ENCODE peak calls at places on chromosomes 16 and 17, in four cellular contexts. V is right lobe of liver, U is pancreas, A is left ventricle myocardium inferior. B is an unnamed sample.
A peak's percentile ranks its signal among the peaks of the same experiment; 100 is the strongest.

GRCh38 chr16:69840975-69841374 is 78.8 kb downstream of the WWP2 start:
- DNase-seq in V (no peak), U (no peak), A (no peak), B (no peak)

GRCh38 chr17:79627766-79628690 is 17.2 kb upstream of the RBFOX3 start:
- DNase-seq in V (peak; percentile 24), U (no peak), A (peak; percentile 3), B (peak; percentile 28)

GRCh38 chr16:65767125-65767524 is 599.4 kb upstream of the CDH5 start:
- DNase-seq in V (no peak), U (no peak), A (no peak), B (no peak)

GRCh38 chr16:57377080-57377841 is 5.0 kb downstream of the CX3CL1 start:
- DNase-seq in V (no peak), U (no peak), A (no peak), B (no peak)

GRCh38 chr16:56944954-56945839 is 13.3 kb downstream of the HERPUD1 start:
- DNase-seq in V (no peak), U (peak; percentile 57), A (no peak), B (no peak)

GRCh38 chr17:78211032-78211431 is 3.0 kb upstream of the BIRC5 start:
- DNase-seq in V (no peak), U (no peak), A (no peak), B (no peak)

GRCh38 chr16:3112058-3112880 is at the start of gene ZNF205:
- DNase-seq in V (peak; percentile 78), U (peak; percentile 84), A (peak; percentile 80), B (peak; percentile 80)

GRCh38 chr17:35934760-35935159 is 4.2 kb upstream of the RDM1 start:
- DNase-seq in V (no peak), U (no peak), A (no peak), B (no peak)

GRCh38 chr17:2874211-2874686 is 78.0 kb downstream of the RAP1GAP2 start:
- DNase-seq in V (no peak), U (peak; percentile 66), A (no peak), B (no peak)

GRCh38 chr17:5283531-5284315 is 1.6 kb downstream of the RABEP1 start:
- DNase-seq in V (no peak), U (no peak), A (no peak), B (no peak)

GRCh38 chr17:2090804-2091534 is 36.1 kb downstream of the HIC1 start:
- DNase-seq in V (no peak), U (no peak), A (peak; percentile 64), B (no peak)

GRCh38 chr17:56593741-56594527 is 435 bp downstream of the NOG start:
- DNase-seq in V (peak; percentile 62), U (peak; percentile 35), A (peak; percentile 59), B (peak; percentile 78)

GRCh38 chr17:81397314-81398169 is 2.3 kb downstream of the BAHCC1 start:
- DNase-seq in V (no peak), U (no peak), A (no peak), B (no peak)

GRCh38 chr17:74759243-74759801 is 10.9 kb downstream of the NHERF1 start:
- DNase-seq in V (no peak), U (no peak), A (no peak), B (no peak)

GRCh38 chr16:80277182-80277581 is 263.6 kb upstream of the DYNLRB2 start:
- DNase-seq in V (no peak), U (no peak), A (no peak), B (no peak)

GRCh38 chr16:70638814-70639792 is 7.3 kb upstream of the IL34 start:
- DNase-seq in V (no peak), U (no peak), A (no peak), B (no peak)

GRCh38 chr16:2404099-2404498 is 25.1 kb upstream of the CCNF start:
- DNase-seq in V (no peak), U (no peak), A (no peak), B (no peak)

GRCh38 chr16:85460252-85460982 is 152.7 kb upstream of the GSE1 start:
- DNase-seq in V (no peak), U (no peak), A (no peak), B (no peak)

GRCh38 chr16:85460983-85461813 is 151.9 kb upstream of the GSE1 start:
- DNase-seq in V (no peak), U (no peak), A (no peak), B (no peak)

GRCh38 chr16:85463228-85463611 is 149.9 kb upstream of the GSE1 start:
- DNase-seq in V (no peak), U (no peak), A (no peak), B (no peak)

GRCh38 chr16:85462405-85463227 is 150.5 kb upstream of the GSE1 start:
- DNase-seq in V (no peak), U (no peak), A (peak; percentile 53), B (no peak)

GRCh38 chr16:85461814-85462404 is 151.2 kb upstream of the GSE1 start:
- DNase-seq in V (no peak), U (no peak), A (no peak), B (peak; percentile 75)
- H3K4me3 ChIP-seq in V (no peak overlapping the region), U (no peak overlapping the region), A (peak overlapping the region; percentile 60), B (peak overlapping the region; percentile 32)

DNA sequence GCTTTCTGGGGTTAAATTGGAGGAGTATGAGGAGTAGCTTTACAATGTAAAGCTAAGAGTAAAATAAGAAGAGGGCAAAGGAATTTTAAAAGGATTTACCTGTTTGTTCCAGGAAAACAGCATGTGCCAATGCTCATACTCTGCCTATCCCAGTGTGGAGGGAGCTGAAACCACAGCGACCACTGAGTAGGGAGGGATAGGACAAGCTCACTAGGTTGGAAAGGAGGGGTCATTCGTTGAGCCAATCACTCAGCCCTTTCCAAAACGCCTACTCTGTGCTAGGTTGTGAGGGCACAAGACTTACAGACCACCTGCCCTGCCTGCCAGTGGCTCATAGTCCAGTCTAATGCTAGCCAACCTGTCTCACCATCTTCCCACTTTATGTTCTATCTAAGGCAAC is 1.1 kb upstream of the DNAJC7 start:
- DNase-seq in V (no peak), U (no peak), A (no peak), B (no peak)
- H3K4me3 ChIP-seq in V (no peak overlapping the region), U (no peak overlapping the region), A (peak overlapping the region; percentile 84), B (peak overlapping the region; percentile 79)

DNA sequence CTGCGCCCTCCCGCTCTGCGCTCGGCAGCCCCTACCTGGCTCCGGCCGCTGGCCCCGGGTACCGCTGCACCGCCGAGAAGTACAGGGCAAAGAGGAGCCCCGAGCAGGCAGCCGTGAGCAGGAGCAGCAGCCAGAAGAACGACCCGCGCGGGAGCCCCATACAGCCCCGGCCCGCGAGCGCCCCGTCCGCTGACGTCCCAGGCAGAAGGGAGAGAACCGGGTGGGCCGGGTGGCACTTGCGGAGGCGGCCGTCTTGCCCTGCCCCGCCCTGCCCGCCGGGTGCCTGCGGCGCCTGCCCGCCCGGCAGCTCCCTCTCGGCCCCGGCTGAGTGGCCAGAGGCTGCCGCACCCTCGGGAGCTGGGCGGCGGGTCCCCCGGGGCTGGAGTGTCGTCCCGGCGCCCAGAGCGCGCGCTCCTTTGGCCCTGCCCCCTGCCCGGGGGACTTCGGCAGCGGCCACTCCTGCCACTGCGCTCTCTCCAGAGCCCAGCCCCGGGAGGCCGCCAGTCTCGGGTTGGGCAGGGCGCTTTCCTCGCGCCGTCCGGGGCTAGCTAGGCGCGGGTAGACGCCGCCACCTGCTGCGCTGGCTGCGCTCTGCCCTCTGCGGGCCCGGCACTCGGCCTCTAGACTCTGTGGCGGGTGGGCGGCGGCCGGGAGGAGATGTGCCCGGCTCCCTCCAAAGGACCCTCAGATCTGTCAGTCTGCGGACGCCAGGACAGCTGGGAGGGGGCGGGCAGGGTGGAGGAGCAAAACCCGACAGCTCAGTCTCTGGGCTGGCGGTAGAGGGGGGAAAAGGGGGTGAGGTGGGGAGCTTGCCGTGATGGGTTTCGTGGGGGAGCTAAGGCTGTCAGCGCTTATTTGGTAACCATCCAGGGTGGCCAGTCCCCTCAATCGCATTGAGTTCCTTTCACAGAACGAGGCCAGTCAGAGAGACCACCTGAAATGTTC is at the start of gene ST6GALNAC2:
- DNase-seq in V (peak; percentile 83), U (peak; percentile 70), A (peak; percentile 69), B (peak; percentile 91)
- H3K4me3 ChIP-seq in V (peak within 1 kb of the TSS; percentile 59), U (peak within 1 kb of the TSS; percentile 31), A (peak within 1 kb of the TSS; percentile 82), B (peak within 1 kb of the TSS; percentile 80)

GRCh38 chr17:66313325-66313724 is 10.9 kb downstream of the PRKCA start:
- DNase-seq in V (no peak), U (no peak), A (no peak), B (no peak)

GRCh38 chr17:66308856-66309255 is 6.4 kb downstream of the PRKCA start:
- DNase-seq in V (no peak), U (no peak), A (no peak), B (no peak)

GRCh38 chr17:66312912-66313311 is 10.5 kb downstream of the PRKCA start:
- DNase-seq in V (no peak), U (no peak), A (no peak), B (no peak)

GRCh38 chr17:66309793-66310192 is 7.4 kb downstream of the PRKCA start:
- DNase-seq in V (no peak), U (no peak), A (no peak), B (no peak)

GRCh38 chr17:66310528-66311148 is 8.2 kb downstream of the PRKCA start:
- DNase-seq in V (no peak), U (no peak), A (no peak), B (no peak)
- H3K4me3 ChIP-seq in V (no peak overlapping the region), U (no peak overlapping the region), A (no peak overlapping the region), B (no peak overlapping the region)

GRCh38 chr17:45428954-45429337 is 3.7 kb downstream of the ARHGAP27 start:
- DNase-seq in V (no peak), U (no peak), A (no peak), B (peak; percentile 53)
- H3K4me3 ChIP-seq in V (no peak overlapping the region), U (no peak overlapping the region), A (peak overlapping the region; percentile 36), B (no peak overlapping the region)

GRCh38 chr17:32570081-32570396 is 83.2 kb downstream of the CDK5R1 start:
- DNase-seq in V (no peak), U (no peak), A (no peak), B (no peak)
- H3K4me3 ChIP-seq in V (no peak overlapping the region), U (no peak overlapping the region), A (no peak overlapping the region), B (no peak overlapping the region)

GRCh38 chr17:8224891-8225812 is 14.8 kb upstream of the AURKB start:
- DNase-seq in V (no peak), U (no peak), A (no peak), B (no peak)

GRCh38 chr17:8226536-8227237 is 16.3 kb upstream of the AURKB start:
- DNase-seq in V (no peak), U (peak; percentile 65), A (peak; percentile 52), B (peak; percentile 60)

GRCh38 chr17:8225813-8226535 is 15.6 kb upstream of the AURKB start:
- DNase-seq in V (no peak), U (peak; percentile 27), A (no peak), B (peak; percentile 50)

GRCh38 chr17:8223356-8224063 is 13.1 kb upstream of the AURKB start:
- DNase-seq in V (peak; percentile 74), U (peak; percentile 59), A (peak; percentile 73), B (peak; percentile 82)

DNA sequence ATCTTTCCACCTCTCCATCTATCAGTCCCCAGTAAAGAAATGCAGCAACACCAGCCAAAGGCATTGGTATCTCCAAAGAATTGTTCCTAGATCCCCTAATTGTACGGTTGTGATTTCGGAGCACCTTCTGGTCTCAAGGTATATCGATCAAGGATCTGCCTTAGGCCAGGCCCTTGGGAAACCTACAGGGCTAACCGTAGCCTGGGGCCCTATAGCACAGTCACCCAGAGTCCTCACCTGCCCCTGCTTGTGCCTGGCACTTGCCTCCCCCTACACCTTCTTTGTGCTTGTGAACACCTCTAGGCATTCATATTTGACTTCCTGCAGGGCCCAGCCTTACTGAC is 16.8 kb upstream of the AURKB start:
- DNase-seq in V (no peak), U (no peak), A (no peak), B (no peak)
- H3K4me3 ChIP-seq in V (no peak overlapping the region), U (no peak overlapping the region), A (peak overlapping the region; percentile 58), B (peak overlapping the region; percentile 39)

GRCh38 chr17:37405955-37406634 is 541 bp downstream of the ACACA start:
- DNase-seq in V (no peak), U (no peak), A (no peak), B (no peak)
- H3K4me3 ChIP-seq in V (peak overlapping the region; percentile 63), U (peak overlapping the region; percentile 76), A (peak overlapping the region; percentile 80), B (peak overlapping the region; percentile 96)

B was measured in lower lobe of right lung.